ENCODE peak calls at places on chromosomes 11 and 22, in nine cellular contexts. C, N, M, J, F, G, U, D and I are unnamed samples.
A peak's percentile ranks its signal among the peaks of the same experiment; 100 is the strongest.

GRCh38 chr11:118928870-118929495 is 3.3 kb upstream of the BCL9L start:
- DNase-seq in C (no peak), M (peak; percentile 64), N (peak; percentile 47), G (peak; percentile 81), U (peak; percentile 50), F (no peak), D (peak; percentile 77), J (peak; percentile 88), I (no peak)

GRCh38 chr11:107741044-107741823 is 29.4 kb upstream of the SLN start:
- DNase-seq in N (peak; percentile 42), D (peak; percentile 6), G (no peak), M (peak; percentile 18), J (no peak), U (peak; percentile 21), F (no peak), C (peak; percentile 41), I (no peak)

GRCh38 chr11:120637131-120637530 is 125.6 kb downstream of the GRIK4 start:
- DNase-seq in F (no peak), D (no peak), N (no peak), C (no peak), M (no peak), U (no peak), J (no peak), G (no peak), I (no peak)

GRCh38 chr11:13064593-13064992 is 55.5 kb downstream of the RASSF10 start:
- DNase-seq in J (no peak), D (peak; percentile 71), M (no peak), N (no peak), F (no peak), G (no peak), C (no peak), U (no peak), I (no peak)

GRCh38 chr22:38136607-38137006 is 26.1 kb upstream of the BAIAP2L2 start:
- DNase-seq in F (no peak), C (no peak), M (no peak), D (no peak), J (no peak), N (peak; percentile 51), U (no peak), G (no peak), I (no peak)

GRCh38 chr22:19619144-19620009 is 94.9 kb upstream of the SEPTIN5 start:
- DNase-seq in N (no peak), J (no peak), U (peak; percentile 27), D (no peak), F (peak; percentile 25), C (peak; percentile 69), G (no peak), M (no peak), I (no peak)

GRCh38 chr11:116986521-116987105 is 111.6 kb downstream of the SIK3 start:
- DNase-seq in F (peak; percentile 54), J (no peak), N (peak; percentile 95), C (no peak), M (no peak), G (no peak), D (no peak), U (peak; percentile 50), I (no peak)

GRCh38 chr22:20244250-20244648 is 23.9 kb downstream of the RTN4R start:
- DNase-seq in N (no peak), D (no peak), G (no peak), F (no peak), U (no peak), J (no peak), M (no peak), C (no peak), I (no peak)

GRCh38 chr11:59857444-59858434 is 8.5 kb downstream of the TCN1 start:
- DNase-seq in D (no peak), J (no peak), F (no peak), M (peak; percentile 29), G (no peak), C (no peak), N (no peak), U (peak; percentile 25), I (peak; percentile 10)

GRCh38 chr22:49305215-49305965 is 522.3 kb downstream of the BRD1 start:
- DNase-seq in U (peak; percentile 70), J (peak; percentile 20), N (peak; percentile 0), C (peak; percentile 38), G (peak; percentile 80), D (peak; percentile 76), M (peak; percentile 49), F (peak; percentile 32), I (no peak)

GRCh38 chr11:109789911-109790310 is 303.3 kb upstream of the ZC3H12C start:
- DNase-seq in M (no peak), U (no peak), C (no peak), F (no peak), J (no peak), N (no peak), D (no peak), G (no peak), I (no peak)